ENCODE peak calls at places on chromosomes 4 and X, in eight cellular contexts. One of them, this sample, is unnamed. For H3K4me1 and H3K9me3, the result is how much of the 10 kb centered on the place peaks cover.

GRCh38 chr4:113080050-113080449 is 30.6 kb downstream of the ANK2 start:
- DNase-seq in body of pancreas: no peak
- DNase-seq in upper lobe of right lung: no peak
- DNase-seq in fibroblast of lung: no peak
- DNase-seq in breast epithelium: no peak
- DNase-seq in osteoblast: no peak
- DNase-seq in GM23248: peak
- DNase-seq in left ventricle myocardium inferior: no peak
- DNase-seq in this sample: no peak

GRCh38 chr4:2241003-2241402 is 918 bp downstream of the HAUS3 start:
- DNase-seq in body of pancreas: no peak
- DNase-seq in upper lobe of right lung: no peak
- DNase-seq in fibroblast of lung: no peak
- DNase-seq in breast epithelium: no peak
- DNase-seq in osteoblast: no peak
- DNase-seq in GM23248: no peak
- DNase-seq in left ventricle myocardium inferior: no peak
- DNase-seq in this sample: no peak

GRCh38 chr4:52251864-52252263 is 200.8 kb downstream of the SPATA18 start:
- DNase-seq in body of pancreas: no peak
- DNase-seq in upper lobe of right lung: no peak
- DNase-seq in fibroblast of lung: no peak
- DNase-seq in breast epithelium: no peak
- DNase-seq in osteoblast: no peak
- DNase-seq in GM23248: peak
- DNase-seq in left ventricle myocardium inferior: no peak
- DNase-seq in this sample: no peak

GRCh38 chr4:15754323-15754722 is 23.8 kb upstream of the CD38 start:
- DNase-seq in body of pancreas: no peak
- DNase-seq in upper lobe of right lung: no peak
- DNase-seq in fibroblast of lung: peak
- DNase-seq in breast epithelium: no peak
- DNase-seq in osteoblast: no peak
- DNase-seq in GM23248: peak
- DNase-seq in left ventricle myocardium inferior: no peak
- DNase-seq in this sample: no peak

GRCh38 chrX:80246273-80246672 is 174.0 kb upstream of the TENT5D start:
- DNase-seq in body of pancreas: no peak
- DNase-seq in upper lobe of right lung: no peak
- DNase-seq in fibroblast of lung: no peak
- DNase-seq in breast epithelium: no peak
- DNase-seq in osteoblast: peak
- DNase-seq in GM23248: no peak
- DNase-seq in left ventricle myocardium inferior: no peak
- DNase-seq in this sample: no peak

GRCh38 chr4:164383187-164384181 is 370.4 kb upstream of the SMIM31 start:
- DNase-seq in body of pancreas: no peak
- DNase-seq in upper lobe of right lung: peak
- DNase-seq in fibroblast of lung: peak
- DNase-seq in breast epithelium: no peak
- DNase-seq in osteoblast: peak
- DNase-seq in GM23248: peak
- DNase-seq in left ventricle myocardium inferior: no peak
- DNase-seq in this sample: peak

GRCh38 chr4:187294861-187295260 is 571.2 kb upstream of the FAT1 start:
- DNase-seq in body of pancreas: no peak
- DNase-seq in upper lobe of right lung: no peak
- DNase-seq in fibroblast of lung: peak
- DNase-seq in breast epithelium: no peak
- DNase-seq in osteoblast: no peak
- DNase-seq in GM23248: no peak
- DNase-seq in left ventricle myocardium inferior: no peak
- DNase-seq in this sample: no peak

GRCh38 chrX:105837227-105837626 is 14.9 kb downstream of the NRK start:
- DNase-seq in body of pancreas: peak
- DNase-seq in upper lobe of right lung: no peak
- DNase-seq in fibroblast of lung: peak
- DNase-seq in breast epithelium: peak
- DNase-seq in osteoblast: no peak
- DNase-seq in GM23248: no peak
- DNase-seq in left ventricle myocardium inferior: peak
- DNase-seq in this sample: no peak

GRCh38 chrX:69388526-69388925 is 115.6 kb upstream of the NALF2 start:
- DNase-seq in body of pancreas: no peak
- DNase-seq in upper lobe of right lung: no peak
- DNase-seq in fibroblast of lung: no peak
- DNase-seq in breast epithelium: no peak
- DNase-seq in osteoblast: no peak
- DNase-seq in GM23248: no peak
- DNase-seq in left ventricle myocardium inferior: no peak
- DNase-seq in this sample: no peak

GRCh38 chr4:131001371-131001770 is 1905.4 kb downstream of the C4orf33 start:
- DNase-seq in body of pancreas: no peak
- DNase-seq in upper lobe of right lung: no peak
- DNase-seq in fibroblast of lung: no peak
- DNase-seq in breast epithelium: no peak
- DNase-seq in osteoblast: no peak
- DNase-seq in GM23248: no peak
- DNase-seq in left ventricle myocardium inferior: no peak
- DNase-seq in this sample: no peak

GRCh38 chrX:154545673-154546274 is 872 bp downstream of the G6PD start:
- DNase-seq in body of pancreas: no peak
- DNase-seq in upper lobe of right lung: no peak
- DNase-seq in fibroblast of lung: no peak
- DNase-seq in breast epithelium: no peak
- DNase-seq in osteoblast: peak
- DNase-seq in GM23248: no peak
- DNase-seq in left ventricle myocardium inferior: no peak
- DNase-seq in this sample: no peak

GRCh38 chrX:53242310-53242709 is 17.3 kb upstream of the KDM5C start:
- DNase-seq in body of pancreas: no peak
- DNase-seq in upper lobe of right lung: no peak
- DNase-seq in fibroblast of lung: no peak
- DNase-seq in breast epithelium: no peak
- DNase-seq in osteoblast: peak
- DNase-seq in GM23248: no peak
- DNase-seq in left ventricle myocardium inferior: no peak
- DNase-seq in this sample: no peak

GRCh38 chrX:138191998-138192397 is 519.5 kb downstream of the FGF13 start:
- DNase-seq in body of pancreas: peak
- DNase-seq in upper lobe of right lung: no peak
- DNase-seq in fibroblast of lung: peak
- DNase-seq in breast epithelium: no peak
- DNase-seq in osteoblast: no peak
- DNase-seq in GM23248: peak
- DNase-seq in left ventricle myocardium inferior: no peak
- DNase-seq in this sample: peak

GRCh38 chr4:189124149-189124758 is 816.4 kb upstream of the FRG1 start:
- DNase-seq in body of pancreas: peak
- DNase-seq in upper lobe of right lung: no peak
- DNase-seq in fibroblast of lung: peak
- DNase-seq in breast epithelium: no peak
- DNase-seq in osteoblast: peak
- DNase-seq in GM23248: peak
- DNase-seq in left ventricle myocardium inferior: no peak
- DNase-seq in this sample: peak

GRCh38 chrX:41086627-41086932 is 1.3 kb downstream of the USP9X start:
- DNase-seq in body of pancreas: no peak
- DNase-seq in upper lobe of right lung: peak
- DNase-seq in fibroblast of lung: no peak
- DNase-seq in breast epithelium: no peak
- DNase-seq in osteoblast: peak
- DNase-seq in GM23248: no peak
- DNase-seq in left ventricle myocardium inferior: no peak
- DNase-seq in this sample: no peak

GRCh38 chr4:156858071-156858470 is 113.5 kb downstream of the PDGFC start:
- DNase-seq in body of pancreas: no peak
- DNase-seq in upper lobe of right lung: no peak
- DNase-seq in fibroblast of lung: no peak
- DNase-seq in breast epithelium: no peak
- DNase-seq in osteoblast: no peak
- DNase-seq in GM23248: no peak
- DNase-seq in left ventricle myocardium inferior: no peak
- DNase-seq in this sample: no peak

GRCh38 chrX:118353081-118353850 is 7.4 kb downstream of the WDR44 start:
- DNase-seq in body of pancreas: no peak
- DNase-seq in upper lobe of right lung: no peak
- DNase-seq in fibroblast of lung: peak
- DNase-seq in breast epithelium: no peak
- DNase-seq in osteoblast: no peak
- DNase-seq in GM23248: peak
- DNase-seq in left ventricle myocardium inferior: no peak
- DNase-seq in this sample: no peak

GRCh38 chrX:39756086-39756883 is 341.5 kb downstream of the BCOR start:
- DNase-seq in body of pancreas: peak
- DNase-seq in upper lobe of right lung: no peak
- DNase-seq in fibroblast of lung: no peak
- DNase-seq in breast epithelium: no peak
- DNase-seq in osteoblast: peak
- DNase-seq in GM23248: no peak
- DNase-seq in left ventricle myocardium inferior: no peak
- DNase-seq in this sample: no peak
- H3K4me1 ChIP-seq in body of pancreas: half or more
- H3K4me1 ChIP-seq in upper lobe of right lung: under half
- H3K4me1 ChIP-seq in fibroblast of lung: under half
- H3K4me1 ChIP-seq in breast epithelium: under half
- H3K4me1 ChIP-seq in osteoblast: under half
- H3K4me1 ChIP-seq in GM23248: under half
- H3K4me1 ChIP-seq in left ventricle myocardium inferior: under half
- H3K4me1 ChIP-seq in this sample: under half

GRCh38 chr4:146621-147020 is 22.3 kb downstream of the ZNF718 start:
- DNase-seq in body of pancreas: no peak
- DNase-seq in upper lobe of right lung: no peak
- DNase-seq in fibroblast of lung: no peak
- DNase-seq in breast epithelium: no peak
- DNase-seq in osteoblast: no peak
- DNase-seq in GM23248: no peak
- DNase-seq in left ventricle myocardium inferior: no peak
- DNase-seq in this sample: no peak
- H3K9me3 ChIP-seq in body of pancreas: under half
- H3K9me3 ChIP-seq in upper lobe of right lung: half or more
- H3K9me3 ChIP-seq in fibroblast of lung: under half
- H3K9me3 ChIP-seq in breast epithelium: half or more
- H3K9me3 ChIP-seq in osteoblast: under half
- H3K9me3 ChIP-seq in GM23248: under half
- H3K9me3 ChIP-seq in left ventricle myocardium inferior: half or more
- H3K9me3 ChIP-seq in this sample: under half

GRCh38 chrX:130053236-130053635 is 57.1 kb downstream of the ELF4 start:
- DNase-seq in body of pancreas: no peak
- DNase-seq in upper lobe of right lung: no peak
- DNase-seq in fibroblast of lung: no peak
- DNase-seq in breast epithelium: no peak
- DNase-seq in osteoblast: peak
- DNase-seq in GM23248: no peak
- DNase-seq in left ventricle myocardium inferior: no peak
- DNase-seq in this sample: no peak

GRCh38 chrX:130055103-130055502 is 55.2 kb downstream of the ELF4 start:
- DNase-seq in body of pancreas: no peak
- DNase-seq in upper lobe of right lung: no peak
- DNase-seq in fibroblast of lung: peak
- DNase-seq in breast epithelium: no peak
- DNase-seq in osteoblast: peak
- DNase-seq in GM23248: peak
- DNase-seq in left ventricle myocardium inferior: no peak
- DNase-seq in this sample: no peak

GRCh38 chrX:130057209-130057608 is 53.1 kb downstream of the ELF4 start:
- DNase-seq in body of pancreas: no peak
- DNase-seq in upper lobe of right lung: no peak
- DNase-seq in fibroblast of lung: no peak
- DNase-seq in breast epithelium: no peak
- DNase-seq in osteoblast: no peak
- DNase-seq in GM23248: peak
- DNase-seq in left ventricle myocardium inferior: no peak
- DNase-seq in this sample: no peak

GRCh38 chrX:130058667-130059066 is 51.6 kb downstream of the ELF4 start:
- DNase-seq in body of pancreas: no peak
- DNase-seq in upper lobe of right lung: no peak
- DNase-seq in fibroblast of lung: no peak
- DNase-seq in breast epithelium: no peak
- DNase-seq in osteoblast: no peak
- DNase-seq in GM23248: no peak
- DNase-seq in left ventricle myocardium inferior: no peak
- DNase-seq in this sample: no peak

GRCh38 chrX:130055899-130056298 is 54.4 kb downstream of the ELF4 start:
- DNase-seq in body of pancreas: no peak
- DNase-seq in upper lobe of right lung: no peak
- DNase-seq in fibroblast of lung: no peak
- DNase-seq in breast epithelium: no peak
- DNase-seq in osteoblast: no peak
- DNase-seq in GM23248: no peak
- DNase-seq in left ventricle myocardium inferior: no peak
- DNase-seq in this sample: no peak
- H3K4me3 ChIP-seq in body of pancreas: no peak
- H3K4me3 ChIP-seq in upper lobe of right lung: no peak
- H3K4me3 ChIP-seq in fibroblast of lung: no peak
- H3K4me3 ChIP-seq in breast epithelium: no peak
- H3K4me3 ChIP-seq in osteoblast: no peak
- H3K4me3 ChIP-seq in GM23248: no peak
- H3K4me3 ChIP-seq in left ventricle myocardium inferior: no peak
- H3K4me3 ChIP-seq in this sample: no peak

GRCh38 chr4:3484057-3484973 is 21.2 kb downstream of the DOK7 start:
- DNase-seq in body of pancreas: no peak
- DNase-seq in upper lobe of right lung: no peak
- DNase-seq in fibroblast of lung: no peak
- DNase-seq in breast epithelium: peak
- DNase-seq in osteoblast: peak
- DNase-seq in GM23248: peak
- DNase-seq in left ventricle myocardium inferior: peak
- DNase-seq in this sample: no peak
- H3K4me1 ChIP-seq in body of pancreas: under half
- H3K4me1 ChIP-seq in upper lobe of right lung: under half
- H3K4me1 ChIP-seq in fibroblast of lung: under half
- H3K4me1 ChIP-seq in breast epithelium: under half
- H3K4me1 ChIP-seq in osteoblast: under half
- H3K4me1 ChIP-seq in GM23248: under half
- H3K4me1 ChIP-seq in left ventricle myocardium inferior: half or more
- H3K4me1 ChIP-seq in this sample: under half

GRCh38 chrX:143754183-143754582 is 33.6 kb upstream of the SPANXN2 start:
- DNase-seq in body of pancreas: no peak
- DNase-seq in upper lobe of right lung: no peak
- DNase-seq in fibroblast of lung: no peak
- DNase-seq in breast epithelium: no peak
- DNase-seq in osteoblast: peak
- DNase-seq in GM23248: no peak
- DNase-seq in left ventricle myocardium inferior: no peak
- DNase-seq in this sample: no peak

GRCh38 chrX:143757375-143757774 is 36.8 kb upstream of the SPANXN2 start:
- DNase-seq in body of pancreas: no peak
- DNase-seq in upper lobe of right lung: no peak
- DNase-seq in fibroblast of lung: no peak
- DNase-seq in breast epithelium: no peak
- DNase-seq in osteoblast: no peak
- DNase-seq in GM23248: no peak
- DNase-seq in left ventricle myocardium inferior: no peak
- DNase-seq in this sample: no peak

GRCh38 chrX:143757887-143758286 is 37.3 kb upstream of the SPANXN2 start:
- DNase-seq in body of pancreas: no peak
- DNase-seq in upper lobe of right lung: no peak
- DNase-seq in fibroblast of lung: no peak
- DNase-seq in breast epithelium: no peak
- DNase-seq in osteoblast: no peak
- DNase-seq in GM23248: no peak
- DNase-seq in left ventricle myocardium inferior: no peak
- DNase-seq in this sample: no peak
- H3K9me3 ChIP-seq in body of pancreas: under half
- H3K9me3 ChIP-seq in upper lobe of right lung: under half
- H3K9me3 ChIP-seq in fibroblast of lung: under half
- H3K9me3 ChIP-seq in breast epithelium: under half
- H3K9me3 ChIP-seq in osteoblast: under half
- H3K9me3 ChIP-seq in GM23248: under half
- H3K9me3 ChIP-seq in left ventricle myocardium inferior: under half
- H3K9me3 ChIP-seq in this sample: under half

GRCh38 chrX:30887721-30888120 is 1.3 kb downstream of the TAB3 start:
- DNase-seq in body of pancreas: no peak
- DNase-seq in upper lobe of right lung: no peak
- DNase-seq in fibroblast of lung: no peak
- DNase-seq in breast epithelium: no peak
- DNase-seq in osteoblast: no peak
- DNase-seq in GM23248: no peak
- DNase-seq in left ventricle myocardium inferior: no peak
- DNase-seq in this sample: no peak
- H3K4me3 ChIP-seq in body of pancreas: peak
- H3K4me3 ChIP-seq in upper lobe of right lung: peak
- H3K4me3 ChIP-seq in fibroblast of lung: peak
- H3K4me3 ChIP-seq in breast epithelium: no peak
- H3K4me3 ChIP-seq in osteoblast: peak
- H3K4me3 ChIP-seq in GM23248: peak
- H3K4me3 ChIP-seq in left ventricle myocardium inferior: peak
- H3K4me3 ChIP-seq in this sample: no peak